ENCODE peak calls at places on chromosomes 7 and 10, in five cellular contexts. Q, W, K, O and V are unnamed samples.

GRCh38 chr7:117937726-117938483 is 64.7 kb upstream of the CTTNBP2 start:
- DNase-seq in W (no peak), K (no peak), O (no peak), Q (no peak), V (no peak)

GRCh38 chr7:29894238-29894637 is 87.9 kb downstream of the WIPF3 start:
- DNase-seq in K (no peak), W (no peak), O (no peak), Q (no peak), V (no peak)

GRCh38 chr7:128231677-128232076 is 9.4 kb upstream of the LEP start:
- DNase-seq in O (no peak), Q (no peak), K (no peak), W (no peak), V (no peak)

GRCh38 chr10:22386396-22386928 is 41.2 kb downstream of the SPAG6 start:
- DNase-seq in W (peak; percentile 21), O (no peak), Q (no peak), K (no peak), V (no peak)

GRCh38 chr10:3091921-3092320 is 24.6 kb downstream of the PFKP start:
- DNase-seq in Q (no peak), O (no peak), W (no peak), K (no peak), V (no peak)

GRCh38 chr10:91551856-91552255 is 81.0 kb downstream of the PPP1R3C start:
- DNase-seq in O (peak; percentile 75), W (peak; percentile 62), K (peak; percentile 75), Q (peak; percentile 52), V (peak; percentile 33)

GRCh38 chr7:13628231-13629001 is 361.1 kb downstream of the ETV1 start:
- DNase-seq in K (peak; percentile 65), W (no peak), O (peak; percentile 63), Q (no peak), V (no peak)

GRCh38 chr7:292826-293225 is 2.9 kb downstream of the FOXL3 start:
- DNase-seq in Q (no peak), K (no peak), O (no peak), W (no peak), V (no peak)

GRCh38 chr7:6416516-6417145 is 31.1 kb downstream of the DAGLB start:
- DNase-seq in O (no peak), W (no peak), K (no peak), Q (no peak), V (no peak)

GRCh38 chr10:11875499-11876281 is 52.5 kb downstream of the PROSER2 start:
- DNase-seq in K (peak; percentile 94), Q (no peak), O (peak; percentile 93), W (no peak), V (peak; percentile 48)

GRCh38 chr7:1271656-1272055 is 39.0 kb downstream of the UNCX start:
- DNase-seq in Q (no peak), O (no peak), K (no peak), W (no peak), V (no peak)

GRCh38 chr7:74429153-74429747 is 24.5 kb upstream of the GTF2IRD1 start:
- DNase-seq in W (no peak), K (peak; percentile 43), Q (no peak), O (peak; percentile 76), V (no peak)

GRCh38 chr10:124176309-124177179 is 83.1 kb upstream of the CHST15 start:
- DNase-seq in K (no peak), Q (no peak), W (no peak), O (no peak), V (no peak)

GRCh38 chr10:121243003-121243898 is 355.0 kb downstream of the FGFR2 start:
- DNase-seq in K (no peak), Q (no peak), O (no peak), W (no peak), V (no peak)